ENCODE peak calls at places on chromosomes 16 and 17, in four cellular contexts. Q is tibial nerve, X is thoracic aorta, P is stomach. L is an unnamed sample. For H3K4me1, the result is how much of the 10 kb centered on the place peaks cover.

GRCh38 chr17:5719976-5720375 is 135.7 kb upstream of the NLRP1 start:
- DNase-seq in Q (no peak), X (no peak), P (no peak), L (no peak)

GRCh38 chr16:76035689-76036088 is 241.5 kb upstream of the CNTNAP4 start:
- DNase-seq in Q (no peak), X (no peak), P (no peak), L (no peak)

GRCh38 chr16:11675561-11676511 is 7.6 kb downstream of the SNN start:
- DNase-seq in Q (no peak), X (no peak), P (peak), L (no peak)

GRCh38 chr17:28473542-28473941 is at the start of gene SLC13A2:
- DNase-seq in Q (no peak), X (no peak), P (peak), L (no peak)

GRCh38 chr16:85477801-85478363 is 135.2 kb upstream of the GSE1 start:
- DNase-seq in Q (no peak), X (no peak), P (no peak), L (no peak)

GRCh38 chr17:57810740-57811632 is 38.9 kb downstream of the MRPS23 start:
- DNase-seq in Q (no peak), X (no peak), P (no peak), L (no peak)

GRCh38 chr17:36650096-36650764 is 48.8 kb downstream of the MRM1 start:
- DNase-seq in Q (no peak), X (no peak), P (no peak), L (no peak)

GRCh38 chr17:4584125-4584834 is at the start of gene SMTNL2:
- DNase-seq in Q (no peak), X (no peak), P (no peak), L (no peak)

GRCh38 chr16:6170022-6170421 is 1072.4 kb upstream of the EEF2KMT start:
- DNase-seq in Q (no peak), X (no peak), P (no peak), L (no peak)

GRCh38 chr17:44071772-44072171 is 1.2 kb downstream of the G6PC3 start:
- DNase-seq in Q (no peak), X (no peak), P (no peak), L (no peak)

GRCh38 chr17:79012563-79013134 is 3.1 kb upstream of the CANT1 start:
- DNase-seq in Q (no peak), X (no peak), P (no peak), L (no peak)

GRCh38 chr16:84183911-84184310 is 2.9 kb downstream of the TAF1C start:
- DNase-seq in Q (no peak), X (no peak), P (no peak), L (no peak)

GRCh38 chr16:82751020-82751419 is 124.3 kb downstream of the CDH13 start:
- DNase-seq in Q (no peak), X (no peak), P (no peak), L (no peak)

GRCh38 chr17:74738051-74738996 is 1.3 kb downstream of the RAB37 start:
- DNase-seq in Q (no peak), X (no peak), P (peak), L (no peak)

GRCh38 chr17:57706761-57707160 is 38.3 kb downstream of the CCDC182 start:
- DNase-seq in Q (no peak), X (no peak), P (no peak), L (no peak)

GRCh38 chr17:33560165-33560564 is 267.1 kb upstream of the ASIC2 start:
- DNase-seq in Q (no peak), X (no peak), P (no peak), L (no peak)

GRCh38 chr16:3327514-3327913 is 22.2 kb downstream of the ZNF75A start:
- DNase-seq in Q (no peak), X (no peak), P (no peak), L (no peak)

GRCh38 chr17:49372428-49372827 is 10.4 kb upstream of the ZNF652 start:
- DNase-seq in Q (no peak), X (no peak), P (no peak), L (no peak)

GRCh38 chr17:43211480-43212402 is at the start of gene TMEM106A:
- DNase-seq in Q (peak), X (peak), P (peak), L (no peak)

GRCh38 chr16:59385953-59386352 is 651.8 kb upstream of the GOT2 start:
- DNase-seq in Q (no peak), X (no peak), P (no peak), L (no peak)

GRCh38 chr17:41910701-41911391 is 7.9 kb downstream of the ACLY start:
- DNase-seq in Q (no peak), X (no peak), P (no peak), L (no peak)

GRCh38 chr17:48494335-48494734 is 36.5 kb downstream of the HOXB1 start:
- DNase-seq in Q (no peak), X (no peak), P (no peak), L (no peak)

GRCh38 chr17:61403846-61404701 is 4.4 kb downstream of the TBX2 start:
- DNase-seq in Q (peak), X (no peak), P (no peak), L (no peak)

DNA sequence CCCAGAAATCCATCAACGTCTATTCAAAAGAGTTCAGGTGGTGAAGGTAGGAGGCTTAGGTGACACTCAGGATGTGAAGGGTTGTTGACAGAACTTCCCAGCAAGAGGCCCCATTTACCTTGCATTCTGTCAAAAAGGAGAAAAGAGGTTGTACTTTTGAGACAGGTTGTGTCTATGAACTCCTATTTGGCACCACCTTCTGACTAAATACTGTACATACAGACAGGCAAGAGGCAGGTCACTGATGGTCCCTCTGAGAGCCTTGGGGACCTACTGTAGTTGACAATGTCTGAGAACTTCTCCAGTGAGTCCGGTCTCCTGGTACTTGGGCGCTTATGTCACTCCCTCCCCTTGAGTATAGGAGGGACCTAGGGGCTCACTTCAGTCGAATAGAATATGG is 479.3 kb upstream of the ZFHX3 start:
- DNase-seq in Q (no peak), X (no peak), P (no peak), L (no peak)
- TF ChIP-seq CTCF in Q (no peak), X (no peak), P (no peak), L (no peak)

DNA sequence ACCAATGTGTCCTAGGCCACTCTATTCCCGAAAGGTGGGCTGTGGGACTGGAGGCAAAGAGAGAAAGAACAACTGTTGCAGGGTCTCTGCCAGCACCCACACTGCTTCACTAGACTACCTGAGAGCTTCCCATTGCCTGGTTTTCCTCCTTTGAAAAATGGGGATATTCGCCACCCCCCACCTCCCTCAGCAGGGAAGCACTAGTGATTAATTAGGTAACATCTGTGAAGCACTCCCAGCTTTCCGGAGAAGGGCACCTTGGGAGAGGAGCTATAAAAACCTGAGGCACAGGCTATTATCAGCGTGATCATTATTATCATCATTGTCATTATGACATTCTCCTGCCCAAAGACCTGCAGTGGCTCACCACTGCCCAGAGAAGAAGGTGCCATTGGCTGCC is 83.5 kb downstream of the XYLT1 start:
- DNase-seq in Q (no peak), X (no peak), P (no peak), L (no peak)
- H3K4me1 ChIP-seq in Q (under half), X (under half), P (under half), L (under half)

DNA sequence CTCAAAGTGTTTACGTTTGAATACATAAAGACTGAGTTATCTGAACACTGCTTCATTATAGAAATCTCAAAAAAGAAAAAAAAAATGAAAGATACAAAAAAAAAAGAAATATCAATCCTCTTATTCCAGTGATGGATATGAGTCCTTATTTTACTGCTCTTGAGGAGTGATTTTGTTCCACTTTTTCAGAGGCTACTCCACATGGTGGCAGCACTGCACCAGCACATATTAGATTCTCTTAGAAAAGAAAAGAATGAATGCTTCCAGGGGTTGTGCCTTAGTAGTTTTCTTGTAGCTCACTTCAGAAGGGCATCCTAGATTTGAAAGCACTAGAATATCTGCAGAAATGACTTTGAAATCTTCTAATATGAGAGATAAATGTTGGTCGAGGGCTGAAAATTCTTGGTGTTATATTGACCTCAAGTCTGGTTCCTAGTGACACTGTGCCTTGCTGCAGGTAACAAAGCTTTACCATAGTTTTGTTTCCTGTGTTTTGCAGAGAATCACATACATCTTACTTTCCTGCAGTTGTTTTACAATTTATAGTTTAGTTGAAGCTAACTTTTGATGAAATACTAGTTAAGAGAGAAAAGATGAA is 25.9 kb downstream of the AP2B1 start:
- DNase-seq in Q (no peak), X (no peak), P (peak), L (no peak)
- TF ChIP-seq CTCF in Q (peak), X (peak), P (peak), L (peak)

DNA sequence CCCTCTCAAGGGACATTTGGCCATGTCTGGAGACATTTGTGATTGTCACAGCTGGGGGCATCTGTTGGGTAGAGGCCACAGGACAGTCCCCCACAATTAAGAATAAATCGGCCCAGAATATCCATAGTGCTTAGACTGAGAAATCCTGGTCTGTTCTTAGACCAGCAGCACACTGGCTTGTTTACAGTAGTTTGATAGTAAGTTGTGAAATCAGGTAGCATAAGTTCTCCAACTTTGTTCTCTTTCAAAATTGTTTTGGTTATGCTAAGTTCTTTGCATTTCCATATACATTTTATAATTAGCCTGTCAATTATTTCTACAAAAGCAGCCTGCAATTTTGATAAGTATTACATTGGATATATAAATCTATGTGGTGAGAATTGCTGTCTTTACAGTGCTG is 6.8 kb downstream of the MGRN1 start:
- DNase-seq in Q (no peak), X (no peak), P (no peak), L (no peak)
- H3K4me1 ChIP-seq in Q (under half), X (under half), P (half or more), L (under half)

GRCh38 chr17:62995377-62995885 is 29.4 kb downstream of the TANC2 start:
- DNase-seq in Q (no peak), X (no peak), P (peak), L (no peak)
- TF ChIP-seq CTCF in Q (no peak), X (peak), P (peak), L (peak)

GRCh38 chr16:56423584-56424403 is 1.6 kb downstream of the AMFR start:
- DNase-seq in Q (no peak), X (no peak), P (no peak), L (no peak)
- H3K4me1 ChIP-seq in Q (under half), X (under half), P (half or more), L (under half)

DNA sequence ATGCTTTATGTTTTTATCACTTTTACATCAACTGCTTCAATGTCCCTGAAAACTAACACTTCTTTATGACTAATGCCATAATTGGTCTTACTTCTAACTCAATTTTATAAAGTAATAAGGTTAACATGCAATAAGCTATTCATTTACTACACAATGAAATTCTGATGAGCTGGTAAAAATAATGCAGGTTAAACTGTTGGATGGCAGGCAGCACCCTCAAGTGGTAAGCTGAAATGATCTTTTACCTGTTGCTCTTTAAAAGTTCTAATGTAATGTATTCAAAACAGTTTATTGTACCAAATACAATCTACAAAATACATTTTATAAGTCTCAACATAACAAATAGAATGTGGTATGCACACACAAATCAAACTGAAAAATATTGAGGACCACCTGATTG is 1280.3 kb downstream of the CDH8 start:
- DNase-seq in Q (no peak), X (no peak), P (no peak), L (no peak)
- TF ChIP-seq CTCF in Q (no peak), X (no peak), P (no peak), L (peak)

GRCh38 chr16:79703066-79703465 is 102.5 kb upstream of the MAF start:
- DNase-seq in Q (no peak), X (no peak), P (no peak), L (no peak)
- H3K4me1 ChIP-seq in Q (under half), X (half or more), P (under half), L (under half)

GRCh38 chr17:916315-916714 is 63.3 kb downstream of the NXN start:
- DNase-seq in Q (no peak), X (no peak), P (no peak), L (no peak)
- TF ChIP-seq CTCF in Q (no peak), X (no peak), P (no peak), L (no peak)

GRCh38 chr16:54282923-54283734 is 3.5 kb downstream of the IRX3 start:
- DNase-seq in Q (no peak), X (no peak), P (no peak), L (no peak)

GRCh38 chr16:54277845-54278703 is 8.5 kb downstream of the IRX3 start:
- DNase-seq in Q (no peak), X (no peak), P (peak), L (no peak)

GRCh38 chr16:54282202-54282922 is 4.2 kb downstream of the IRX3 start:
- DNase-seq in Q (no peak), X (no peak), P (peak), L (no peak)

GRCh38 chr16:54281535-54282201 is 4.9 kb downstream of the IRX3 start:
- DNase-seq in Q (no peak), X (no peak), P (no peak), L (no peak)

GRCh38 chr16:54280751-54281150 is 5.8 kb downstream of the IRX3 start:
- DNase-seq in Q (no peak), X (no peak), P (no peak), L (no peak)
- H3K4me1 ChIP-seq in Q (under half), X (under half), P (under half), L (under half)

L was measured in Panc1.